ENCODE peak calls at places on chromosomes 7 and 10, in ten cellular contexts. One of them, this sample, is unnamed.

GRCh38 chr10:13743101-13743693 is 156.4 kb downstream of the PRPF18 start:
- DNase-seq in K562: no peak
- DNase-seq in esophagus muscularis mucosa: no peak
- DNase-seq in heart left ventricle: peak; percentile 55
- DNase-seq in prostate gland: no peak
- DNase-seq in ovary: no peak
- DNase-seq in stomach: no peak
- DNase-seq in adrenal gland: peak; percentile 38
- DNase-seq in A549: no peak
- DNase-seq in IMR-90: peak; percentile 11
- DNase-seq in this sample: no peak

GRCh38 chr7:491292-491957 is 28.2 kb downstream of the PDGFA start:
- DNase-seq in K562: no peak
- DNase-seq in esophagus muscularis mucosa: no peak
- DNase-seq in heart left ventricle: peak; percentile 15
- DNase-seq in prostate gland: no peak
- DNase-seq in ovary: no peak
- DNase-seq in stomach: no peak
- DNase-seq in adrenal gland: no peak
- DNase-seq in A549: no peak
- DNase-seq in IMR-90: no peak
- DNase-seq in this sample: no peak

GRCh38 chr7:134527979-134528371 is 608 bp downstream of the AKR1B10 start:
- DNase-seq in K562: no peak
- DNase-seq in esophagus muscularis mucosa: no peak
- DNase-seq in heart left ventricle: no peak
- DNase-seq in prostate gland: no peak
- DNase-seq in ovary: no peak
- DNase-seq in stomach: no peak
- DNase-seq in adrenal gland: peak; percentile 37
- DNase-seq in A549: no peak
- DNase-seq in IMR-90: peak; percentile 86
- DNase-seq in this sample: peak; percentile 78

GRCh38 chr7:12518920-12519681 is 51.4 kb upstream of the SCIN start:
- DNase-seq in K562: peak; percentile 18
- DNase-seq in esophagus muscularis mucosa: no peak
- DNase-seq in heart left ventricle: no peak
- DNase-seq in prostate gland: no peak
- DNase-seq in ovary: no peak
- DNase-seq in stomach: no peak
- DNase-seq in adrenal gland: no peak
- DNase-seq in A549: peak; percentile 34
- DNase-seq in IMR-90: no peak
- DNase-seq in this sample: no peak

GRCh38 chr7:45984386-45985295 is 63.6 kb upstream of the IGFBP3 start:
- DNase-seq in K562: no peak
- DNase-seq in esophagus muscularis mucosa: peak; percentile 66
- DNase-seq in heart left ventricle: no peak
- DNase-seq in prostate gland: no peak
- DNase-seq in ovary: no peak
- DNase-seq in stomach: no peak
- DNase-seq in adrenal gland: no peak
- DNase-seq in A549: peak; percentile 44
- DNase-seq in IMR-90: no peak
- DNase-seq in this sample: no peak

GRCh38 chr10:3399756-3400155 is 227.2 kb upstream of the PITRM1 start:
- DNase-seq in K562: no peak
- DNase-seq in esophagus muscularis mucosa: no peak
- DNase-seq in heart left ventricle: no peak
- DNase-seq in prostate gland: no peak
- DNase-seq in ovary: no peak
- DNase-seq in stomach: no peak
- DNase-seq in adrenal gland: no peak
- DNase-seq in A549: no peak
- DNase-seq in IMR-90: peak; percentile 10
- DNase-seq in this sample: no peak

GRCh38 chr7:135790371-135790977 is 41.9 kb upstream of the FAM180A start:
- DNase-seq in K562: no peak
- DNase-seq in esophagus muscularis mucosa: no peak
- DNase-seq in heart left ventricle: peak; percentile 37
- DNase-seq in prostate gland: no peak
- DNase-seq in ovary: no peak
- DNase-seq in stomach: no peak
- DNase-seq in adrenal gland: no peak
- DNase-seq in A549: no peak
- DNase-seq in IMR-90: no peak
- DNase-seq in this sample: no peak

GRCh38 chr10:76082232-76082631 is 650.8 kb downstream of the LRMDA start:
- DNase-seq in K562: no peak
- DNase-seq in esophagus muscularis mucosa: no peak
- DNase-seq in heart left ventricle: no peak
- DNase-seq in prostate gland: no peak
- DNase-seq in ovary: no peak
- DNase-seq in stomach: no peak
- DNase-seq in adrenal gland: no peak
- DNase-seq in A549: no peak
- DNase-seq in IMR-90: no peak
- DNase-seq in this sample: no peak

GRCh38 chr10:112461029-112461887 is 14.2 kb downstream of the VTI1A start:
- DNase-seq in K562: no peak
- DNase-seq in esophagus muscularis mucosa: no peak
- DNase-seq in heart left ventricle: no peak
- DNase-seq in prostate gland: no peak
- DNase-seq in ovary: no peak
- DNase-seq in stomach: no peak
- DNase-seq in adrenal gland: no peak
- DNase-seq in A549: peak; percentile 48
- DNase-seq in IMR-90: peak; percentile 87
- DNase-seq in this sample: no peak

GRCh38 chr7:19030280-19030679 is 87.2 kb downstream of the TWIST1 start:
- DNase-seq in K562: no peak
- DNase-seq in esophagus muscularis mucosa: no peak
- DNase-seq in heart left ventricle: no peak
- DNase-seq in prostate gland: no peak
- DNase-seq in ovary: no peak
- DNase-seq in stomach: no peak
- DNase-seq in adrenal gland: no peak
- DNase-seq in A549: no peak
- DNase-seq in IMR-90: peak; percentile 35
- DNase-seq in this sample: no peak

GRCh38 chr10:49653530-49653929 is 25.9 kb upstream of the C10orf53 start:
- DNase-seq in K562: no peak
- DNase-seq in esophagus muscularis mucosa: peak; percentile 89
- DNase-seq in heart left ventricle: no peak
- DNase-seq in prostate gland: no peak
- DNase-seq in ovary: no peak
- DNase-seq in stomach: peak; percentile 21
- DNase-seq in adrenal gland: no peak
- DNase-seq in A549: no peak
- DNase-seq in IMR-90: no peak
- DNase-seq in this sample: no peak

GRCh38 chr10:75910032-75910431 is 478.6 kb downstream of the LRMDA start:
- DNase-seq in K562: no peak
- DNase-seq in esophagus muscularis mucosa: no peak
- DNase-seq in heart left ventricle: no peak
- DNase-seq in prostate gland: no peak
- DNase-seq in ovary: no peak
- DNase-seq in stomach: no peak
- DNase-seq in adrenal gland: no peak
- DNase-seq in A549: peak; percentile 19
- DNase-seq in IMR-90: peak; percentile 24
- DNase-seq in this sample: no peak

GRCh38 chr7:100119701-100120517 is 475 bp downstream of the CNPY4 start:
- DNase-seq in K562: peak; percentile 59
- DNase-seq in esophagus muscularis mucosa: peak; percentile 96
- DNase-seq in heart left ventricle: peak; percentile 74
- DNase-seq in prostate gland: peak; percentile 45
- DNase-seq in ovary: peak; percentile 79
- DNase-seq in stomach: peak; percentile 47
- DNase-seq in adrenal gland: peak; percentile 81
- DNase-seq in A549: peak; percentile 68
- DNase-seq in IMR-90: peak; percentile 58
- DNase-seq in this sample: peak; percentile 45

DNA sequence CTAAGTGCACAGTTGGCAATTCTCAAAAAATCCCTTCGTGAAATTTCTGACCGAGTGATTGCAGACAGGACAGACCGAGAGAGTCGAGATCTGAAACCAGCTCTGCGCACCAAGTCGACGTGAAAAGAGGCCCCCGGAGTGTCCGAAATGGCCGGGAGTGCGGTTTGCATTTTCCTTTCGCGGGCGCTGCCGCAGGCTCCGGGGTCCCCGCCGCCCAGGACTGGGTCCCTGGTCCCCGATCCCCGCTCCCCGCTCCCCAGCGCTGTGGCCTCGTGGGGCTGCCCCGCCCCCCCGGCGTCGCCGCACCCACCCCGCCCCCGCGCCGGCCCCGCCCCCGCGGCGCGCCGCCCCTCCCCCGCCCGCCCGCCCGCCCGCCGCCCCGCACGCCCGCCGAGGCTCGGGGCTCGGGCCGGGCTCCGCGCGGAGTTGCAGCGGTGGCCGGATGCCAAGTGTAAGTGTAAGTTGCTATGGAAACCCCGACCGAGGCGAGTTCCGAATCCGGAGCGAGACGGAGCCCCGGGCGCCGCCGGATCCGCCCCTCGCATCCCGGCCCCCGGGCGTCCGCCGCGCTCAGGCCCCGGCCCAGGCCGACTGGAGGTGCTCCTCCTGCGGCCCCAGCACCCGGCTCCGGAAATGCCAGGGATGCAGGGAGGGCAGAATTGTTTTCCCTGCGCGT is 4.5 kb downstream of the BMI1 start:
- DNase-seq in K562: peak; percentile 81
- DNase-seq in esophagus muscularis mucosa: no peak
- DNase-seq in heart left ventricle: peak; percentile 85
- DNase-seq in prostate gland: peak; percentile 67
- DNase-seq in ovary: peak; percentile 88
- DNase-seq in stomach: peak; percentile 76
- DNase-seq in adrenal gland: peak; percentile 82
- DNase-seq in A549: peak; percentile 57
- DNase-seq in IMR-90: peak; percentile 58
- DNase-seq in this sample: no peak
- TF ChIP-seq POLR2A in K562: no peak
- TF ChIP-seq POLR2A in esophagus muscularis mucosa: no peak
- TF ChIP-seq POLR2A in heart left ventricle: no peak
- TF ChIP-seq POLR2A in prostate gland: no peak
- TF ChIP-seq POLR2A in ovary: no peak
- TF ChIP-seq POLR2A in stomach: no peak
- TF ChIP-seq POLR2A in adrenal gland: no peak
- TF ChIP-seq POLR2A in A549: no peak
- TF ChIP-seq POLR2A in IMR-90: no peak
- TF ChIP-seq POLR2A in this sample: no peak

DNA sequence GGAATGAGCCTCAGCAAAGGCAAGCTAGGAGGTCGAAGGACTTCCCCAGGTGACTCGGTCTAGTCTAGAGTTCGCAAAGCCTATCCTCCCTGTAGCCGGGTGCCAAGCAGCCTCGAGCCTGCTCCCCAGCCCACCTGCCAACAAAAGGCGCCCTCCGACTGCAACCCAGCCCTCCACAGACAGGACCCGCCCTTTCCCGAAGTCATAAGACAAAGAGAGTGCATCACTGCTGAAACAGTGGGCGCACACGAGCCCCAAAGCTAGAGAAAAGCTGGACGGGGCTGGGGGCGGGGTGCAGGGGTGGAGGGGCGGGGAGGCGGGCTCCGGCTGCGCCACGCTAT is 667 bp upstream of the COL1A2 start:
- DNase-seq in K562: peak; percentile 11
- DNase-seq in esophagus muscularis mucosa: no peak
- DNase-seq in heart left ventricle: peak; percentile 31
- DNase-seq in prostate gland: no peak
- DNase-seq in ovary: peak; percentile 69
- DNase-seq in stomach: no peak
- DNase-seq in adrenal gland: no peak
- DNase-seq in A549: no peak
- DNase-seq in IMR-90: peak; percentile 69
- DNase-seq in this sample: no peak
- H3K4me3 ChIP-seq in K562: no peak overlapping the region
- H3K4me3 ChIP-seq in esophagus muscularis mucosa: peak overlapping the region; percentile 71
- H3K4me3 ChIP-seq in heart left ventricle: peak overlapping the region; percentile 49
- H3K4me3 ChIP-seq in prostate gland: peak overlapping the region; percentile 23
- H3K4me3 ChIP-seq in ovary: peak overlapping the region; percentile 57
- H3K4me3 ChIP-seq in stomach: peak overlapping the region; percentile 51
- H3K4me3 ChIP-seq in adrenal gland: peak overlapping the region; percentile 47
- H3K4me3 ChIP-seq in A549: no peak overlapping the region
- H3K4me3 ChIP-seq in IMR-90: peak overlapping the region; percentile 81
- H3K4me3 ChIP-seq in this sample: peak overlapping the region; percentile 55

GRCh38 chr7:139697031-139697430 is 80.8 kb downstream of the HIPK2 start:
- DNase-seq in K562: no peak
- DNase-seq in esophagus muscularis mucosa: no peak
- DNase-seq in heart left ventricle: no peak
- DNase-seq in prostate gland: no peak
- DNase-seq in ovary: no peak
- DNase-seq in stomach: peak; percentile 57
- DNase-seq in adrenal gland: no peak
- DNase-seq in A549: no peak
- DNase-seq in IMR-90: no peak
- DNase-seq in this sample: no peak

GRCh38 chr7:139699640-139700504 is 77.9 kb downstream of the HIPK2 start:
- DNase-seq in K562: peak; percentile 58
- DNase-seq in esophagus muscularis mucosa: no peak
- DNase-seq in heart left ventricle: no peak
- DNase-seq in prostate gland: no peak
- DNase-seq in ovary: no peak
- DNase-seq in stomach: peak; percentile 25
- DNase-seq in adrenal gland: no peak
- DNase-seq in A549: peak; percentile 18
- DNase-seq in IMR-90: no peak
- DNase-seq in this sample: no peak

GRCh38 chr7:139698278-139698677 is 79.5 kb downstream of the HIPK2 start:
- DNase-seq in K562: no peak
- DNase-seq in esophagus muscularis mucosa: no peak
- DNase-seq in heart left ventricle: no peak
- DNase-seq in prostate gland: no peak
- DNase-seq in ovary: no peak
- DNase-seq in stomach: no peak
- DNase-seq in adrenal gland: no peak
- DNase-seq in A549: no peak
- DNase-seq in IMR-90: no peak
- DNase-seq in this sample: no peak

GRCh38 chr7:139700505-139701235 is 77.1 kb downstream of the HIPK2 start:
- DNase-seq in K562: no peak
- DNase-seq in esophagus muscularis mucosa: no peak
- DNase-seq in heart left ventricle: no peak
- DNase-seq in prostate gland: no peak
- DNase-seq in ovary: no peak
- DNase-seq in stomach: no peak
- DNase-seq in adrenal gland: no peak
- DNase-seq in A549: no peak
- DNase-seq in IMR-90: no peak
- DNase-seq in this sample: no peak

GRCh38 chr7:139698879-139699278 is 78.9 kb downstream of the HIPK2 start:
- DNase-seq in K562: no peak
- DNase-seq in esophagus muscularis mucosa: no peak
- DNase-seq in heart left ventricle: no peak
- DNase-seq in prostate gland: no peak
- DNase-seq in ovary: no peak
- DNase-seq in stomach: no peak
- DNase-seq in adrenal gland: no peak
- DNase-seq in A549: no peak
- DNase-seq in IMR-90: no peak
- DNase-seq in this sample: no peak
- TF ChIP-seq POLR2A in K562: no peak
- TF ChIP-seq POLR2A in esophagus muscularis mucosa: no peak
- TF ChIP-seq POLR2A in heart left ventricle: no peak
- TF ChIP-seq POLR2A in prostate gland: no peak
- TF ChIP-seq POLR2A in ovary: no peak
- TF ChIP-seq POLR2A in stomach: no peak
- TF ChIP-seq POLR2A in adrenal gland: no peak
- TF ChIP-seq POLR2A in A549: no peak
- TF ChIP-seq POLR2A in IMR-90: no peak
- TF ChIP-seq POLR2A in this sample: no peak

GRCh38 chr10:128061306-128062300 is 64.6 kb downstream of the MKI67 start:
- DNase-seq in K562: no peak
- DNase-seq in esophagus muscularis mucosa: no peak
- DNase-seq in heart left ventricle: no peak
- DNase-seq in prostate gland: no peak
- DNase-seq in ovary: no peak
- DNase-seq in stomach: no peak
- DNase-seq in adrenal gland: peak; percentile 13
- DNase-seq in A549: no peak
- DNase-seq in IMR-90: no peak
- DNase-seq in this sample: no peak
- H3K4me3 ChIP-seq in K562: no peak overlapping the region
- H3K4me3 ChIP-seq in esophagus muscularis mucosa: no peak overlapping the region
- H3K4me3 ChIP-seq in heart left ventricle: no peak overlapping the region
- H3K4me3 ChIP-seq in prostate gland: no peak overlapping the region
- H3K4me3 ChIP-seq in ovary: no peak overlapping the region
- H3K4me3 ChIP-seq in stomach: no peak overlapping the region
- H3K4me3 ChIP-seq in adrenal gland: no peak overlapping the region
- H3K4me3 ChIP-seq in A549: no peak overlapping the region
- H3K4me3 ChIP-seq in IMR-90: no peak overlapping the region
- H3K4me3 ChIP-seq in this sample: no peak overlapping the region